ENCODE peak calls at places on chromosomes 5 and 9, in seven cellular contexts. U is IMR-90, Z is heart left ventricle, Y is SK-N-SH, N is prostate gland, T is lower lobe of right lung, C is fibroblast of lung. Q is an unnamed sample.

GRCh38 chr9:97515662-97516061 is 14.2 kb downstream of the TMOD1 start:
- DNase-seq in T (no peak), N (no peak), C (no peak), Z (no peak), Y (no peak), U (no peak), Q (no peak)

GRCh38 chr9:76459691-76460635 is 981 bp downstream of the GCNT1 start:
- DNase-seq in Y (peak; percentile 21), T (peak; percentile 59), Z (peak; percentile 18), C (peak; percentile 74), N (peak; percentile 51), U (peak; percentile 62), Q (peak; percentile 27)

GRCh38 chr5:52864376-52864775 is 76.7 kb downstream of the ITGA1 start:
- DNase-seq in U (peak; percentile 76), Z (no peak), N (no peak), Y (no peak), C (peak; percentile 88), T (no peak), Q (no peak)

GRCh38 chr5:136905571-136905970 is 540.2 kb upstream of the TRPC7 start:
- DNase-seq in N (no peak), T (no peak), Z (no peak), C (no peak), U (no peak), Y (no peak), Q (no peak)

GRCh38 chr5:67644221-67644920 is 447.8 kb upstream of the CD180 start:
- DNase-seq in Y (no peak), Z (no peak), T (no peak), N (no peak), U (no peak), C (no peak), Q (no peak)

GRCh38 chr5:75192804-75193203 is 43.9 kb downstream of the ANKRD31 start:
- DNase-seq in C (no peak), Y (no peak), Z (no peak), U (no peak), T (no peak), N (no peak), Q (no peak)

GRCh38 chr9:104586496-104587180 is 12.6 kb downstream of the OR13C5 start:
- DNase-seq in Y (no peak), N (no peak), U (no peak), Z (no peak), T (no peak), C (no peak), Q (no peak)

GRCh38 chr5:35823347-35823875 is 33.3 kb upstream of the IL7R start:
- DNase-seq in Z (no peak), N (no peak), U (no peak), C (no peak), T (no peak), Y (no peak), Q (no peak)

GRCh38 chr9:2125909-2126308 is 110.8 kb downstream of the SMARCA2 start:
- DNase-seq in Y (no peak), N (no peak), T (no peak), C (no peak), U (peak; percentile 30), Z (no peak), Q (no peak)

GRCh38 chr5:135367070-135367469 is 32.0 kb downstream of the MACROH2A1 start:
- DNase-seq in Y (no peak), U (peak; percentile 77), T (no peak), Z (no peak), N (no peak), C (no peak), Q (no peak)

GRCh38 chr9:73441890-73442818 is 290.5 kb downstream of the ANXA1 start:
- DNase-seq in T (no peak), N (no peak), Y (no peak), Z (no peak), U (no peak), C (peak; percentile 82), Q (no peak)

GRCh38 chr9:111691686-111692329 is 30.4 kb downstream of the GNG10 start:
- DNase-seq in Z (no peak), C (peak; percentile 38), U (peak; percentile 48), Y (peak; percentile 39), N (no peak), T (no peak), Q (no peak)
- H3K4me3 ChIP-seq in Z (no peak overlapping the region), C (no peak overlapping the region), U (no peak overlapping the region), Y (no peak overlapping the region), N (no peak overlapping the region), T (no peak overlapping the region), Q (no peak overlapping the region)

GRCh38 chr5:169200086-169200778 is 100.7 kb downstream of the SLIT3 start:
- DNase-seq in Y (no peak), N (no peak), C (no peak), Z (no peak), U (no peak), T (no peak), Q (no peak)

GRCh38 chr5:169197343-169197742 is 103.6 kb downstream of the SLIT3 start:
- DNase-seq in C (no peak), Y (no peak), N (peak; percentile 36), T (no peak), Z (peak; percentile 14), U (no peak), Q (peak; percentile 52)

GRCh38 chr5:169201597-169201996 is 99.3 kb downstream of the SLIT3 start:
- DNase-seq in N (no peak), C (no peak), Y (no peak), Z (no peak), T (no peak), U (no peak), Q (no peak)

DNA sequence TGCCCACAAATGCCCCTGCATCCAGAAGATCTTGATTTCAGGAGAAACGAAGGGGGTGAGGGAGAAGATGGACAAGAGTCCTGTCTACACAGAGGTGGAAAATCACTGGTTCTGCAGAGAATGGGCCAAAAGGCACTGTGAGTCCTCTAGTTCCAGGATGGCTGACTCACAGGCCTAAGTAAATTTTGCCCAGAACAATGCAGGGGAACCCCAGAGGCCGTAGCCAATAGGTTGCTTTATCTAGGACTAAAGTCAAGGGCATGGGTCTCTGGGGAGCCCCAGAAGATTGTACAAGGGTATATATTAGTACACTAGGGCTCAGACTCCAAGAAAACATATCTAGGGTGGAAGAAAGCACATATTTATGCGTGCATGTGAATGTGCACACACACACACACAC is 98.0 kb downstream of the SLIT3 start:
- DNase-seq in C (peak; percentile 35), U (no peak), N (no peak), Z (no peak), Y (no peak), T (no peak), Q (no peak)
- H3K27ac ChIP-seq in C (no peak overlapping the region), U (no peak overlapping the region), N (no peak overlapping the region), Z (no peak overlapping the region), Y (no peak overlapping the region), T (no peak overlapping the region), Q (no peak overlapping the region)

GRCh38 chr5:169095410-169095772 is 205.5 kb downstream of the SLIT3 start:
- DNase-seq in U (no peak), T (no peak), N (no peak), C (no peak), Z (no peak), Y (no peak), Q (no peak)
- TF ChIP-seq CTCF in U (no peak), T (no peak), N (no peak), C (no peak), Z (no peak), Y (no peak), Q (no peak)

DNA sequence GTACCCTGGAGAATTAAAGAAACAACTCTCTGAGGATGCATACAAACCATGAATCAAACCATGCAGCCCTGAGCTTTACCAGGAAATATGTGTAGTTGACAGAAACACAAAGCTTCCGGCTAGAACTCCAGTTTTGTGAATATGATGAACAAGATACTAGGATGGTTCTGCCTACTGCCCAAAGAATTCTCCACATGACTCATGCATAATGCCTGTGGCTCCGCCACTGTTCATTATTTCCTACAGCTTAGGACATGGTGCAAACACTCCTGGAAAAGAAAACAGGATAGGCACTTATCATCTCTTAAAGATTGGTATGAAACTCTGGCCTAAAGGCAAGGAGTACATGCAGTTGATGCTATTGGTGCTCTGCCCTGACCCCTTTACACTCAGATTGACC is 343.3 kb downstream of the DNAH5 start:
- DNase-seq in Y (no peak), Z (no peak), T (no peak), N (no peak), U (peak; percentile 46), C (peak; percentile 60), Q (no peak)
- H3K4me3 ChIP-seq in Y (no peak overlapping the region), Z (no peak overlapping the region), T (no peak overlapping the region), N (no peak overlapping the region), U (no peak overlapping the region), C (no peak overlapping the region), Q (no peak overlapping the region)

DNA sequence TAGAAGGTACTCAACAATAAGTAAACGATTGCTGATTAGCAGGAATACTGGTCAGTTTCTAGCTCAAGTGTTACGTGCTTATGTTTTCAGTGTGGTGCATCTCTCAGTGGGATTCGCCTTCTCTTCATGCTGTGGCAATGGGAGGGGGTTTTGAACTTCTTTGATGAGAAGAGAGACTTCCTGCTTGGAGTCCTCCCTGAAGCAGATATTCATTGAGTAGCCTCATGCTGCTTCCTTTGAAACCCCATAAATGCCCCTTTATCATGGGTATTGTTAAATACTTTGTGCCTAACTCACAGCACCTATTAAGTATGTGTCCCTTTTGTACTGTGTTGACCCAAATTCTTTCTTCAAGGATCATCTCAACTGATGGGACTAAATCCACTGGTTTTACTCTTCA is 116.5 kb downstream of the DOCK8 start:
- DNase-seq in C (no peak), N (no peak), U (no peak), T (no peak), Y (no peak), Z (no peak), Q (no peak)
- H3K27ac ChIP-seq in C (no peak overlapping the region), N (no peak overlapping the region), U (no peak overlapping the region), T (no peak overlapping the region), Y (no peak overlapping the region), Z (no peak overlapping the region), Q (no peak overlapping the region)